ENCODE peak calls at places on chromosomes 6 and 20, in nine cellular contexts. B is renal cortical epithelial cell, K is astrocyte of the cerebellum, Z is NAMALWA, A is SK-MEL-5, O is HTR-8/SVneo, H is naive B cell, R is cardiac muscle cell, N is GM19239. S is an unnamed sample.

GRCh38 chr20:49905415-49906091 is 9.8 kb downstream of the SPATA2 start:
- DNase-seq in O (no peak), Z (no peak), H (no peak), A (no peak), N (no peak), K (no peak), R (no peak), B (no peak), S (no peak)

GRCh38 chr6:166786704-166787293 is 159.7 kb upstream of the RPS6KA2 start:
- DNase-seq in K (peak; percentile 45), H (peak; percentile 55), O (peak; percentile 33), R (peak; percentile 79), Z (peak; percentile 77), B (peak; percentile 72), N (peak; percentile 69), A (peak; percentile 83), S (no peak)

GRCh38 chr20:10856237-10856636 is 182.4 kb upstream of the JAG1 start:
- DNase-seq in H (no peak), Z (no peak), A (no peak), K (no peak), B (peak; percentile 38), R (no peak), N (no peak), O (no peak), S (no peak)

GRCh38 chr6:90715093-90715655 is 128.3 kb upstream of the MAP3K7 start:
- DNase-seq in K (no peak), B (no peak), A (no peak), R (no peak), Z (no peak), N (no peak), H (no peak), O (no peak), S (no peak)

GRCh38 chr6:38213275-38213674 is 393.7 kb downstream of the ZFAND3 start:
- DNase-seq in R (peak; percentile 30), O (no peak), H (no peak), A (peak; percentile 78), Z (no peak), K (no peak), N (no peak), B (no peak), S (no peak)

GRCh38 chr20:19463597-19463996 is 251.2 kb downstream of the SLC24A3 start:
- DNase-seq in Z (no peak), R (no peak), N (no peak), H (no peak), K (no peak), O (no peak), B (no peak), A (no peak), S (no peak)

GRCh38 chr20:53794529-53795115 is 201.0 kb upstream of the ZNF217 start:
- DNase-seq in A (no peak), H (no peak), O (no peak), B (peak; percentile 34), K (no peak), Z (no peak), N (no peak), R (no peak), S (no peak)

GRCh38 chr6:14026831-14027539 is 90.6 kb upstream of the CD83 start:
- DNase-seq in O (no peak), N (no peak), Z (peak; percentile 37), A (no peak), B (no peak), R (no peak), K (no peak), H (no peak), S (no peak)

GRCh38 chr6:5763871-5764270 is 242.9 kb downstream of the NRN1 start:
- DNase-seq in Z (peak; percentile 49), H (peak; percentile 28), B (peak; percentile 49), N (no peak), R (no peak), K (peak; percentile 44), O (no peak), A (no peak), S (no peak)

GRCh38 chr6:108557494-108558371 is 3.0 kb upstream of the FOXO3 start:
- DNase-seq in Z (peak; percentile 86), A (peak; percentile 45), R (peak; percentile 86), H (peak; percentile 75), O (peak; percentile 48), N (no peak), K (no peak), B (no peak), S (no peak)

GRCh38 chr6:144055121-144055931 is 40.0 kb downstream of the SF3B5 start:
- DNase-seq in Z (no peak), K (peak; percentile 11), R (no peak), O (no peak), N (no peak), A (no peak), H (no peak), B (peak; percentile 27), S (no peak)

GRCh38 chr20:43379239-43379917 is 78.3 kb upstream of the SRSF6 start:
- DNase-seq in K (peak; percentile 53), O (no peak), B (peak; percentile 13), R (no peak), N (no peak), Z (no peak), A (no peak), H (no peak), S (no peak)

GRCh38 chr6:21836772-21837460 is 243.4 kb downstream of the SOX4 start:
- DNase-seq in B (no peak), H (no peak), Z (no peak), O (no peak), R (no peak), N (no peak), K (no peak), A (no peak), S (no peak)

GRCh38 chr6:166952567-166953464 is 3.5 kb downstream of the RNASET2 start:
- DNase-seq in H (no peak), N (no peak), K (no peak), Z (no peak), A (no peak), B (no peak), R (no peak), O (no peak), S (no peak)

GRCh38 chr6:35343092-35343834 is 905 bp downstream of the PPARD start:
- DNase-seq in A (no peak), Z (peak; percentile 51), K (no peak), O (no peak), H (peak; percentile 68), N (no peak), R (no peak), B (peak; percentile 45), S (no peak)

GRCh38 chr6:92124126-92124525 is 1295.2 kb downstream of the EPHA7 start:
- DNase-seq in A (peak; percentile 58), H (no peak), R (peak; percentile 57), O (no peak), N (no peak), B (no peak), K (peak; percentile 28), Z (no peak), S (no peak)

GRCh38 chr6:129186988-129187387 is 304.1 kb downstream of the LAMA2 start:
- DNase-seq in A (no peak), O (peak; percentile 32), Z (no peak), H (no peak), K (peak; percentile 68), B (peak; percentile 83), R (no peak), N (no peak), S (no peak)

S was measured in D721Med.